ENCODE peak calls at places on chromosome 13, in four cellular contexts. H, A, Z and N are unnamed samples. For H3K4me1, the result is how much of the 10 kb centered on the place peaks cover.

GRCh38 chr13:99384468-99384867 is 77.3 kb upstream of the GPR183 start:
- DNase-seq in H (peak), A (no peak), Z (no peak), N (peak)

GRCh38 chr13:51935326-51936171 is 73.8 kb downstream of the CCDC70 start:
- DNase-seq in H (no peak), Z (peak), A (peak), N (no peak)

GRCh38 chr13:95349267-95349666 is 48.0 kb upstream of the ABCC4 start:
- DNase-seq in Z (no peak), A (no peak), H (no peak), N (no peak)

GRCh38 chr13:42777476-42777875 is 3.9 kb upstream of the FAM216B start:
- DNase-seq in H (no peak), Z (no peak), A (no peak), N (no peak)

GRCh38 chr13:90396266-90396665 is 951.2 kb upstream of the MIR17HG start:
- DNase-seq in Z (no peak), H (no peak), A (no peak), N (no peak)

GRCh38 chr13:102812616-102813287 is 13.8 kb downstream of the BIVM start:
- DNase-seq in Z (peak), A (no peak), H (no peak), N (no peak)

GRCh38 chr13:81305928-81306327 is 965.0 kb upstream of the SPRY2 start:
- DNase-seq in A (no peak), Z (no peak), H (no peak), N (no peak)

GRCh38 chr13:20964904-20965303 is 62.4 kb upstream of the XPO4 start:
- DNase-seq in Z (no peak), A (no peak), H (no peak), N (no peak)

GRCh38 chr13:46386426-46386995 is 541 bp downstream of the RUBCNL start:
- DNase-seq in Z (peak), H (no peak), A (no peak), N (no peak)

GRCh38 chr13:102580552-102581169 is 16.1 kb upstream of the TPP2 start:
- DNase-seq in Z (peak), H (peak), A (peak), N (peak)

GRCh38 chr13:113426591-113426986 is 26.7 kb downstream of the ADPRHL1 start:
- DNase-seq in Z (no peak), H (no peak), A (no peak), N (no peak)

GRCh38 chr13:29703421-29703820 is 107.9 kb upstream of the SLC7A1 start:
- DNase-seq in Z (no peak), H (no peak), A (no peak), N (no peak)

GRCh38 chr13:96751089-96751488 is 243.2 kb downstream of the OXGR1 start:
- DNase-seq in H (no peak), A (no peak), Z (no peak), N (no peak)

GRCh38 chr13:26425439-26426358 is 131.8 kb upstream of the WASF3 start:
- DNase-seq in A (no peak), Z (no peak), H (no peak), N (no peak)

GRCh38 chr13:26247608-26248007 is 6.3 kb upstream of the CDK8 start:
- DNase-seq in H (no peak), Z (no peak), A (no peak), N (no peak)

GRCh38 chr13:112940236-112940635 is 28.8 kb upstream of the MCF2L start:
- DNase-seq in Z (no peak), A (no peak), H (no peak), N (no peak)

GRCh38 chr13:35781661-35782060 is 305.2 kb upstream of the MAB21L1 start:
- DNase-seq in H (no peak), Z (no peak), A (no peak), N (no peak)

GRCh38 chr13:104206450-104207044 is 1140.3 kb upstream of the SLC10A2 start:
- DNase-seq in H (no peak), Z (no peak), A (no peak), N (no peak)

GRCh38 chr13:73133536-73133935 is 74.7 kb downstream of the KLF5 start:
- DNase-seq in Z (no peak), A (peak), H (no peak), N (no peak)

GRCh38 chr13:64154514-64154913 is 2738.9 kb upstream of the PCDH20 start:
- DNase-seq in Z (peak), H (no peak), A (no peak), N (no peak)

GRCh38 chr13:99577934-99578917 is 77.0 kb downstream of the TM9SF2 start:
- DNase-seq in A (no peak), H (no peak), Z (peak), N (no peak)

GRCh38 chr13:44117351-44117750 is 237.6 kb downstream of the LACC1 start:
- DNase-seq in A (no peak), Z (peak), H (no peak), N (no peak)

GRCh38 chr13:28751210-28751935 is 32.6 kb upstream of the SLC46A3 start:
- DNase-seq in H (no peak), A (no peak), Z (no peak), N (no peak)

GRCh38 chr13:108083056-108083455 is 132.3 kb downstream of the LIG4 start:
- DNase-seq in Z (no peak), H (no peak), A (peak), N (no peak)

GRCh38 chr13:99281811-99282263 is 23.7 kb upstream of the GPR18 start:
- DNase-seq in A (no peak), H (peak), Z (no peak), N (peak)

GRCh38 chr13:101080616-101081015 is 335.7 kb downstream of the NALCN start:
- DNase-seq in Z (no peak), H (no peak), A (no peak), N (no peak)

GRCh38 chr13:20175406-20175794 is 14.5 kb upstream of the GJA3 start:
- DNase-seq in H (no peak), Z (no peak), A (no peak), N (no peak)

GRCh38 chr13:30581582-30581981 is 36.1 kb upstream of the USPL1 start:
- DNase-seq in A (no peak), H (peak), Z (peak), N (no peak)

GRCh38 chr13:95485045-95485517 is 67.4 kb upstream of the CLDN10 start:
- DNase-seq in H (no peak), A (peak), Z (peak), N (no peak)

GRCh38 chr13:22161871-22162270 is 491.0 kb downstream of the FGF9 start:
- DNase-seq in A (no peak), Z (no peak), H (no peak), N (no peak)

GRCh38 chr13:21361123-21361522 is 98.0 kb downstream of the ZDHHC20 start:
- DNase-seq in H (no peak), Z (no peak), A (no peak), N (no peak)

GRCh38 chr13:88124142-88124541 is 453.0 kb downstream of the SLITRK5 start:
- DNase-seq in A (no peak), H (no peak), Z (no peak), N (no peak)

GRCh38 chr13:59801107-59801880 is 362.4 kb downstream of the DIAPH3 start:
- DNase-seq in A (no peak), H (no peak), Z (peak), N (no peak)

GRCh38 chr13:99386495-99386894 is 79.3 kb upstream of the GPR183 start:
- DNase-seq in H (no peak), A (no peak), Z (no peak), N (no peak)

GRCh38 chr13:113774177-113775107 is 15.4 kb downstream of the TMEM255B start:
- DNase-seq in Z (peak), H (no peak), A (peak), N (no peak)

GRCh38 chr13:113410472-113411201 is 42.7 kb downstream of the ADPRHL1 start:
- DNase-seq in Z (peak), A (peak), H (no peak), N (no peak)

DNA sequence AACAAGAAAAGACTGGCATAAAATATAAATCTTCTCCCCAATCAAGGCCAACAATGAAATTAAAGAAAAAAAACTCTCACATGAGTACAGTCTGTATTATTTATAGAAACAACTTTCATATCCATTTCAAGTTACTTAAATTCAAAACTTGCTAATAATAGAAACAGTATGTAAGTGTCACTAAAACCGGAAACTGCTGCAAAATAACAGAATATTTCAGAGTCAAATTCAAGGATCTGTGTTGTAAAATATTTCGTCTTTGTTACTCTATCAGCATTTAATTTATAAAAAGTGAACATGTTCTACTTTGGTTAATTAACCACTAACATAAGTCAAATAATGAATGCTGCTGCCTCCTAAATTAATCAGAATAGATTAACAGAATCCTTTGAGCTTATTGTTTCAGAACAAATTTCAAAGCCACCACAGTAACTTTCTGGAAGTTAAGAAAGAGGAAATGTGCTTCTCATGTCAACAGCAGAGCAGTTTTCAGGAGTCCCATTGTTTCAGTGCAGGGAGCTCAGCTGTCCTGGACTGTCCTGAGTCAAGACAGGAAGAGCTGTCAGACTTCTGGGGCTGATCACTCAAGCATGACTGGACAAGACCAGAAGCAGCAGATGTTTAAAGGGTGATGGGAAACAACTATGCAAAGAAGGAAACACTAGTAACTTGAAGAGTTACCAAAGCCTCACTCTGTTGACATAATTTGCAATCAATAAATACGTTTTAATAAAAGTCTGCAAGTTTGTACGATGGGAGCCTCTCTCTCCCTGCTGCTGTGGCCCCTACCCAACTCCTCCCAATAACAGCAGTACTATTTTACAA is 76.9 kb downstream of the FOXO1 start:
- DNase-seq in H (no peak), Z (peak), A (peak), N (no peak)
- H3K27ac ChIP-seq in H (peak), Z (peak), A (no peak), N (no peak)

DNA sequence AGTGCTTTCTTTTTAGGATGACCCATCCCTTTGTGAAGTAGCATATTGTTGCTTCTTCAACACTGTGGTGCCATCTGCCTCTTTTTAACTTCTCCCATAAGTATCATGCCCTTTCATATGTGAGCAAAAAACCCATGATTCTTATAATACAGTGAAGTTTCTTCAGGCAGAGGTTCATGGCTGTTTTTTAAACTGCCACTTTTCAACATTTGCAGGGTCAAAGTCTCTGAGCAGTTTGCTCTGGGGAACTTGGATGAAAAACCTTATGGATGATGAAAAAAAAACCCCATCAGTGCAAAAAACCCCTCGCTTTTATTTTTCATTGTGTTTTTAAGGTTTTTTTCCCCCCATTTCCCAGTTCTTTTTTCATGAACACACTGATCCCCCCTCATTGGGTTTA is 158.5 kb downstream of the LMO7 start:
- DNase-seq in Z (no peak), A (no peak), H (no peak), N (no peak)
- H3K4me1 ChIP-seq in Z (under half), A (under half), H (under half), N (under half)

GRCh38 chr13:111120422-111120821 is 5.3 kb downstream of the ARHGEF7 start:
- DNase-seq in H (no peak), Z (no peak), A (no peak), N (no peak)

GRCh38 chr13:111117289-111117688 is 2.2 kb downstream of the ARHGEF7 start:
- DNase-seq in H (no peak), Z (no peak), A (no peak), N (no peak)

GRCh38 chr13:111117961-111118360 is 2.9 kb downstream of the ARHGEF7 start:
- DNase-seq in H (no peak), Z (no peak), A (no peak), N (no peak)

GRCh38 chr13:111119966-111120365 is 4.9 kb downstream of the ARHGEF7 start:
- DNase-seq in H (no peak), Z (no peak), A (no peak), N (no peak)

GRCh38 chr13:111118898-111119607 is 3.9 kb downstream of the ARHGEF7 start:
- DNase-seq in A (no peak), H (no peak), Z (no peak), N (no peak)
- H3K27ac ChIP-seq in A (no peak), H (no peak), Z (no peak), N (no peak)

GRCh38 chr13:40518481-40518882 is 148.0 kb downstream of the FOXO1 start:
- DNase-seq in H (no peak), A (peak), Z (no peak), N (peak)

GRCh38 chr13:40519637-40520036 is 146.8 kb downstream of the FOXO1 start:
- DNase-seq in H (no peak), A (no peak), Z (no peak), N (no peak)

GRCh38 chr13:40514797-40515196 is 151.6 kb downstream of the FOXO1 start:
- DNase-seq in Z (no peak), H (no peak), A (no peak), N (no peak)

GRCh38 chr13:40517486-40518311 is 148.7 kb downstream of the FOXO1 start:
- DNase-seq in H (no peak), A (no peak), Z (no peak), N (no peak)

DNA sequence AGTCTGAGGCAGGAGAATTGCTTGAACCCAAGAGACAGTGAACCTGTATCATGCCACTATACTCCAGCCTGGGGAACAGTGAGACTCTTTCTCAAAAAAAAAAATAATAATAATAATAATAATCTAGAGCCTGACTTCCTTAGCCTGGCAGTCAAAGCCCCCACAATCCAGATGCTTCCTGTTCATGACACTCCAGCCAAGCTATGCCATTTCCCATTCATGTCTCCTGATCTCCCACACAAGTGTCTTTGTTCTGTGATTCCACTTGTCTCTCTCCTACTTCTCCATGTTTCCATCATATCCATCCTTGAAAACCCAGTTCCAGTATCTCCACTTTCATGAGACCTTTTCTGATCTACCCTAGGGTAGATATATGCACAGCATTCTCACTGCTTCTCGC is 150.7 kb downstream of the FOXO1 start:
- DNase-seq in A (no peak), Z (no peak), H (no peak), N (no peak)
- H3K4me1 ChIP-seq in A (under half), Z (under half), H (under half), N (under half)